ENCODE peak calls at places on chromosomes 13 and 19, in four cellular contexts. T is choroid plexus epithelial cell, X is GM12865, P is AG10803. O is an unnamed sample.

GRCh38 chr13:58680115-58680514 is 1048.6 kb downstream of the PCDH17 start:
- DNase-seq in T (no peak), X (no peak), P (no peak), O (no peak)

GRCh38 chr13:96967248-96967745 is 27.0 kb downstream of the OXGR1 start:
- DNase-seq in T (peak; percentile 4), X (no peak), P (no peak), O (no peak)

GRCh38 chr19:7295912-7296486 is 1.8 kb upstream of the INSR start:
- DNase-seq in T (no peak), X (no peak), P (no peak), O (no peak)

GRCh38 chr19:50419580-50420035 is 870 bp downstream of the SPIB start:
- DNase-seq in T (no peak), X (peak; percentile 69), P (no peak), O (no peak)

GRCh38 chr13:108594153-108594552 is 35.3 kb upstream of the MYO16 start:
- DNase-seq in T (no peak), X (no peak), P (no peak), O (no peak)

GRCh38 chr13:66483712-66484111 is 746.4 kb downstream of the PCDH9 start:
- DNase-seq in T (no peak), X (no peak), P (no peak), O (no peak)

GRCh38 chr19:19075126-19075525 is 11.3 kb downstream of the SLC25A42 start:
- DNase-seq in T (no peak), X (no peak), P (no peak), O (no peak)

GRCh38 chr13:33639640-33640080 is 178.3 kb upstream of the RFC3 start:
- DNase-seq in T (no peak), X (peak; percentile 55), P (no peak), O (no peak)

GRCh38 chr13:35191883-35192282 is 249.8 kb downstream of the NBEA start:
- DNase-seq in T (peak; percentile 17), X (no peak), P (peak; percentile 56), O (no peak)

GRCh38 chr13:100721885-100722512 is 47.4 kb upstream of the TMTC4 start:
- DNase-seq in T (peak; percentile 72), X (peak; percentile 60), P (peak; percentile 44), O (no peak)

GRCh38 chr13:87810391-87810801 is 139.2 kb downstream of the SLITRK5 start:
- DNase-seq in T (no peak), X (no peak), P (no peak), O (no peak)

GRCh38 chr19:5691205-5691929 is 1.3 kb downstream of the RPL36 start:
- DNase-seq in T (peak; percentile 51), X (peak; percentile 59), P (peak; percentile 55), O (no peak)

GRCh38 chr13:48562296-48563066 is 29.6 kb upstream of the RCBTB2 start:
- DNase-seq in T (no peak), X (peak; percentile 97), P (no peak), O (no peak)

GRCh38 chr19:28980236-28980868 is 232.6 kb downstream of the UQCRFS1 start:
- DNase-seq in T (peak; percentile 63), X (no peak), P (peak; percentile 61), O (no peak)

GRCh38 chr19:6286676-6287075 is 6.9 kb upstream of the MLLT1 start:
- DNase-seq in T (no peak), X (no peak), P (no peak), O (no peak)

GRCh38 chr19:375395-376110 is 31.0 kb upstream of the MIER2 start:
- DNase-seq in T (no peak), X (no peak), P (no peak), O (no peak)

GRCh38 chr19:42553292-42554045 is 25.2 kb upstream of the CEACAM1 start:
- DNase-seq in T (peak; percentile 93), X (no peak), P (peak; percentile 90), O (no peak)

GRCh38 chr19:4742717-4743646 is 19.3 kb upstream of the DPP9 start:
- DNase-seq in T (no peak), X (no peak), P (no peak), O (no peak)

GRCh38 chr13:112588490-112589297 is 741 bp upstream of the TUBGCP3 start:
- DNase-seq in T (no peak), X (no peak), P (no peak), O (no peak)

GRCh38 chr19:10961073-10961762 is 388 bp downstream of the SMARCA4 start:
- DNase-seq in T (no peak), X (peak; percentile 53), P (peak; percentile 20), O (no peak)

GRCh38 chr13:36297600-36298338 is at the start of gene CCDC169:
- DNase-seq in T (peak; percentile 52), X (peak; percentile 40), P (peak; percentile 48), O (peak; percentile 40)

GRCh38 chr19:48770223-48770622 is 14.9 kb downstream of the FGF21 start:
- DNase-seq in T (peak; percentile 82), X (no peak), P (peak; percentile 81), O (peak; percentile 57)

GRCh38 chr19:7928741-7929701 is 3.1 kb upstream of the CTXN1 start:
- DNase-seq in T (peak; percentile 91), X (peak; percentile 72), P (peak; percentile 89), O (peak; percentile 35)

GRCh38 chr13:48975926-48976676 is 389 bp downstream of the FNDC3A start:
- DNase-seq in T (peak; percentile 82), X (peak; percentile 94), P (peak; percentile 76), O (peak; percentile 35)

GRCh38 chr19:58581227-58582141 is 8.3 kb upstream of the MZF1 start:
- DNase-seq in T (peak; percentile 94), X (peak; percentile 92), P (peak; percentile 92), O (peak; percentile 54)

GRCh38 chr13:52103386-52103785 is 25.5 kb downstream of the NEK5 start:
- DNase-seq in T (no peak), X (no peak), P (no peak), O (no peak)

DNA sequence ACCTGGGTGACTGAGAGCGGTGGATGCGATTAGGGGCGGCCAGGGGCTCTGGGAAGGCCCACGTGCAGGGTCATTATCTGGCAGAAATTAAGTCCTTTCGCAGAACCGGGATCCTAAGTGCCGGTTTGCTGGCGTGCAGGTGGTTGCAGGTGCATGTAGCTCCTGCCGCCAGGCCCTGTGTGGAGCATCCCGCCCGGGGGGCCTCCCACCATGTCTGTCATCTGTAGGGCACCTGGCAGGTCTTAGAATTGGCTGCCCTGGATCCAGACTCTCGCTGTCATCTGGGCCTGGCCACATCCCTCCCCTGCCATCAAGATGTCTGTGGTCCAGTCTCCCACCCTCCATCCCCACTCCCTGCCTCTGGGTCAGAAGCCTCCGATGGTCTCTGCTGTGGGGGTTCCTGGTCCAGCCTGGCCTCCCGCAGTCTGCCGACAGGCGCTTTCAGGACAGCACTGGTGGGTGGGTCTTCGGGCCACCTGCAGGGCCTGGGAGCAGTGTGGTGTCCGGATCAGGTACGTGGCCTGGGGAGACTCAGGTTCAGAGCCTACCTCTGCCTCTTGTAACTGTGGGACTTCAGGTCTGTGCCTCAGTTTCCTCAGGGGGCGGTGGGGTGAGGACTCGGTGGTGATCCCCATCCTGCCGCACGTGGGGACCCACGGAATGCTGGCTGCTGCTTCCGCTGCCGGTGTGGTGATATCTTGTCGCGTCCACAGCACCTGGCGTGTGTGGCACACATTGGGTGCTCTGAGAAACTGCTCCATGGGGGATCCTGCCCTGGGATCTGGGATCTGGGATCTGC is 5.4 kb downstream of the GNA11 start:
- DNase-seq in T (no peak), X (no peak), P (no peak), O (no peak)
- H3K4me3 ChIP-seq in T (peak overlapping the region; percentile 45), X (no peak overlapping the region), P (peak overlapping the region; percentile 84), O (no peak overlapping the region)

DNA sequence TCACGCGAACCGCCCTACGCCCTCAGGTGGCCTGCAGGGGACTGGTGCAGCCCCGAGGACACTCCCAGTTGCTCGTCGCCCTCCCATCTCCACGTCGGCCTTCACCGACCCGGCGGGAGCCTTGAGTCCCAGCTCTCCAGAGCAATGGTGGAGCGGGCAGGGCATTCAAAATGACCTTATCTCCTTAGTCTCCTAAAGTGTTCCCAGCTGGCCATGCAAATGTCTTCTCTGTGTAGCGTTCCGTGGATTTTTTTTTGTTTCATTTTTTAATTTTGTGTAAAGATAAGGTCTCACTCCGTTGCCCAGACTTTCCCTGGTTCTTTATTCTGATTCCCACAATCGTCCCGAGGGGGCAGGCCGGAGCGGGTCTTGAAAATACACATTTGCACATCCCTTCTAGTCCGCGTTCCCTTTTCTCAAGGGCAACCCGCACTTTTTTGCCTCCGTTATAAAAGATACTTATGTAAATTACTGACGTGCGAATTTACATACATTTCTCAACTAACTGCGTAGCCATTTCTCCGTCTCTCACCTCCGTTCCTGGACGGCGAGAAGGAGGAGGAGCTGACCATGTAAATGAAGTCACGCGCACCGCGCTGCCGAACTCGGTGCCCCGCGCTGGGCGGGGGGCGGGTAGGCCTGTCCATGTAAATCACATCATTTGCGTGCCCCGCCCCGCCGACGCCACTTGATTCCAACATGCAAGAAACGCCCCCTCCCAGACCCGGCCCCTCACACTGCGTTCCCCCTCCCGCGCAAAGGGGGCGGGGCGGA is 581 bp upstream of the EGLN2 start:
- DNase-seq in T (peak; percentile 100), X (peak; percentile 100), P (peak; percentile 100), O (peak; percentile 99)
- TF ChIP-seq CTCF in T (peak; percentile 70), X (no peak), P (peak; percentile 60), O (peak; percentile 49)

DNA sequence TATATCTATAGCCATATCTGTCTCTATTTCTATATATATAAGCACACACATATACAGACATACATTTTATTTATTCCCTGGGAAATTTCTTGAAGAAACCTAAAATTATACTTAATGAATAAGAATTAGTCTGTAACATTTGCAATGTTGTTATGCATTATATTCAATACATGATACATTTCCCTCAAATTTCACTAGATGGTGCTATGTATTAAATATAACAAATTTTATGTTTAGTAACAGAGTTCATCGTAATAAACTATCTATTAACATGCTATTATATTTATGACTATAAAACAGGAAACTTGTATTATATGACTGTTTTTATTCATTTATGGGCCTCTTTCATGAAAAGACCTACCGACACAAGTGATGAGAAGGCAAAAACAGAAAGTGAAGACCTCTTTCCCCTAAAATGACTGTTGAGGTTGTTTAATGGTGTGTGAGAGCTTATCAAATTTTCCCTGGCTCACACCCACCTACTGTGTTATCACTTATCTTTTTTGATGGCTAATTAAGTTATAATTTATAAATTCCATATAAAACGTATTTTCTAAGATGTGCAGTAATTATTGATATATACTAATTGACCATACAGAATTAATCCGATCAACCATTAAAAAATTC is 881.9 kb downstream of the SLITRK6 start:
- DNase-seq in T (peak; percentile 41), X (no peak), P (peak; percentile 6), O (no peak)
- H3K4me3 ChIP-seq in T (no peak overlapping the region), X (no peak overlapping the region), P (no peak overlapping the region), O (no peak overlapping the region)

GRCh38 chr19:17725422-17726078 is 6.3 kb downstream of the MAP1S start:
- DNase-seq in T (no peak), X (no peak), P (no peak), O (no peak)
- TF ChIP-seq CTCF in T (peak; percentile 55), X (peak; percentile 50), P (peak; percentile 13), O (peak; percentile 53)

GRCh38 chr13:103282571-103283450 is 216.6 kb upstream of the SLC10A2 start:
- DNase-seq in T (peak; percentile 93), X (no peak), P (no peak), O (peak; percentile 62)
- H3K4me3 ChIP-seq in T (peak overlapping the region; percentile 31), X (no peak overlapping the region), P (no peak overlapping the region), O (no peak overlapping the region)

GRCh38 chr13:89267734-89268133 is 1596.6 kb downstream of the SLITRK5 start:
- DNase-seq in T (peak; percentile 27), X (no peak), P (no peak), O (no peak)

GRCh38 chr13:89269737-89270136 is 1598.6 kb downstream of the SLITRK5 start:
- DNase-seq in T (no peak), X (no peak), P (no peak), O (no peak)
- TF ChIP-seq CTCF in T (no peak), X (no peak), P (no peak), O (no peak)

O was measured in retinal pigment epithelial cell.